ENCODE peak calls at places on chromosome 20, in five cellular contexts. C, R, F, G and K are unnamed samples.

GRCh38 chr20:4844766-4845465 is 123.2 kb downstream of the PRND start:
- DNase-seq in C (no peak), R (no peak), F (no peak), G (no peak), K (no peak)

GRCh38 chr20:53216856-53217576 is 244.9 kb downstream of the TSHZ2 start:
- DNase-seq in C (peak), R (peak), F (peak), G (no peak), K (peak)

GRCh38 chr20:64058536-64058935 is 4.5 kb upstream of the TCEA2 start:
- DNase-seq in C (no peak), R (peak), F (peak), G (peak), K (no peak)

GRCh38 chr20:7806831-7807230 is 133.4 kb downstream of the HAO1 start:
- DNase-seq in C (no peak), R (peak), F (no peak), G (no peak), K (peak)

GRCh38 chr20:23161968-23162696 is 76.0 kb upstream of the CD93 start:
- DNase-seq in C (no peak), R (peak), F (peak), G (no peak), K (peak)

GRCh38 chr20:47876348-47877056 is 91.2 kb upstream of the SULF2 start:
- DNase-seq in C (no peak), R (no peak), F (no peak), G (no peak), K (no peak)

GRCh38 chr20:48098099-48098498 is 312.8 kb upstream of the SULF2 start:
- DNase-seq in C (no peak), R (no peak), F (no peak), G (no peak), K (no peak)

GRCh38 chr20:39190666-39191570 is 228.8 kb downstream of the DHX35 start:
- DNase-seq in C (no peak), R (peak), F (no peak), G (peak), K (no peak)

GRCh38 chr20:57573893-57574292 is 13.0 kb downstream of the PCK1 start:
- DNase-seq in C (no peak), R (no peak), F (no peak), G (no peak), K (no peak)

GRCh38 chr20:37207176-37207575 is 27.8 kb upstream of the MROH8 start:
- DNase-seq in C (no peak), R (no peak), F (no peak), G (no peak), K (no peak)

GRCh38 chr20:38764563-38765355 is 16.5 kb downstream of the ACTR5 start:
- DNase-seq in C (no peak), R (peak), F (peak), G (peak), K (peak)

GRCh38 chr20:10848810-10849370 is 175.1 kb upstream of the JAG1 start:
- DNase-seq in C (no peak), R (peak), F (peak), G (peak), K (peak)

GRCh38 chr20:46118481-46119020 is 437 bp downstream of the CD40 start:
- DNase-seq in C (no peak), R (no peak), F (no peak), G (no peak), K (no peak)

GRCh38 chr20:1075564-1075963 is 42.8 kb upstream of the PSMF1 start:
- DNase-seq in C (no peak), R (no peak), F (no peak), G (no peak), K (no peak)

GRCh38 chr20:64099086-64099786 is 8.1 kb downstream of the NPBWR2 start:
- DNase-seq in C (no peak), R (no peak), F (no peak), G (peak), K (no peak)

GRCh38 chr20:56610098-56610497 is 19.0 kb upstream of the TFAP2C start:
- DNase-seq in C (no peak), R (no peak), F (no peak), G (peak), K (no peak)

GRCh38 chr20:51326241-51326819 is 216.2 kb downstream of the NFATC2 start:
- DNase-seq in C (peak), R (peak), F (no peak), G (no peak), K (peak)

GRCh38 chr20:37958856-37959255 is 55.9 kb downstream of the VSTM2L start:
- DNase-seq in C (no peak), R (no peak), F (no peak), G (no peak), K (no peak)

GRCh38 chr20:63947638-63948456 is 8.4 kb downstream of the UCKL1 start:
- DNase-seq in C (no peak), R (no peak), F (no peak), G (no peak), K (no peak)

GRCh38 chr20:63567382-63568169 is 6.5 kb downstream of the HELZ2 start:
- DNase-seq in C (peak), R (no peak), F (peak), G (no peak), K (no peak)

GRCh38 chr20:25281541-25281991 is 33.7 kb downstream of the PYGB start:
- DNase-seq in C (no peak), R (no peak), F (no peak), G (no peak), K (no peak)

GRCh38 chr20:56223352-56223751 is 25.2 kb upstream of the MC3R start:
- DNase-seq in C (no peak), R (no peak), F (peak), G (no peak), K (no peak)

GRCh38 chr20:50929299-50930138 is 1.7 kb downstream of the ADNP start:
- DNase-seq in C (peak), R (peak), F (peak), G (peak), K (peak)

GRCh38 chr20:45111799-45112471 is 3.0 kb downstream of the WFDC5 start:
- DNase-seq in C (no peak), R (peak), F (no peak), G (no peak), K (peak)

GRCh38 chr20:2387180-2387577 is 6.5 kb downstream of the TGM6 start:
- DNase-seq in C (no peak), R (peak), F (peak), G (no peak), K (peak)

GRCh38 chr20:18224968-18225568 is 63.3 kb upstream of the ZNF133 start:
- DNase-seq in C (no peak), R (peak), F (peak), G (peak), K (peak)

GRCh38 chr20:19867940-19868371 is 109.9 kb downstream of the RIN2 start:
- DNase-seq in C (no peak), R (no peak), F (no peak), G (no peak), K (no peak)

GRCh38 chr20:17875981-17876385 is 92.6 kb downstream of the SNX5 start:
- DNase-seq in C (no peak), R (no peak), F (no peak), G (no peak), K (no peak)

GRCh38 chr20:63017076-63017825 is 10.5 kb upstream of the BHLHE23 start:
- DNase-seq in C (no peak), R (no peak), F (no peak), G (no peak), K (no peak)

GRCh38 chr20:63309261-63310071 is 16.5 kb downstream of the COL20A1 start:
- DNase-seq in C (no peak), R (peak), F (peak), G (no peak), K (peak)

GRCh38 chr20:48921883-48922867 is 664 bp downstream of the ARFGEF2 start:
- DNase-seq in C (no peak), R (peak), F (peak), G (peak), K (peak)

GRCh38 chr20:63307538-63308217 is 14.7 kb downstream of the COL20A1 start:
- DNase-seq in C (no peak), R (no peak), F (no peak), G (no peak), K (no peak)

GRCh38 chr20:57540889-57541288 is 15.9 kb upstream of the CTCFL start:
- DNase-seq in C (no peak), R (no peak), F (no peak), G (no peak), K (no peak)

GRCh38 chr20:48012401-48012974 is 227.2 kb upstream of the SULF2 start:
- DNase-seq in C (no peak), R (peak), F (peak), G (peak), K (peak)

GRCh38 chr20:62601172-62601571 is 41.1 kb upstream of the SLCO4A1 start:
- DNase-seq in C (no peak), R (no peak), F (no peak), G (no peak), K (no peak)

GRCh38 chr20:49288250-49288751 is 10.4 kb upstream of the ZNFX1 start:
- DNase-seq in C (no peak), R (no peak), F (no peak), G (no peak), K (no peak)

GRCh38 chr20:51586005-51586440 is 43.5 kb upstream of the NFATC2 start:
- DNase-seq in C (no peak), R (peak), F (peak), G (peak), K (peak)

GRCh38 chr20:63651942-63652191 is 1.4 kb downstream of the STMN3 start:
- DNase-seq in C (no peak), R (no peak), F (no peak), G (no peak), K (no peak)

GRCh38 chr20:63047946-63048345 is 41.2 kb upstream of the BHLHE23 start:
- DNase-seq in C (no peak), R (no peak), F (no peak), G (no peak), K (no peak)

DNA sequence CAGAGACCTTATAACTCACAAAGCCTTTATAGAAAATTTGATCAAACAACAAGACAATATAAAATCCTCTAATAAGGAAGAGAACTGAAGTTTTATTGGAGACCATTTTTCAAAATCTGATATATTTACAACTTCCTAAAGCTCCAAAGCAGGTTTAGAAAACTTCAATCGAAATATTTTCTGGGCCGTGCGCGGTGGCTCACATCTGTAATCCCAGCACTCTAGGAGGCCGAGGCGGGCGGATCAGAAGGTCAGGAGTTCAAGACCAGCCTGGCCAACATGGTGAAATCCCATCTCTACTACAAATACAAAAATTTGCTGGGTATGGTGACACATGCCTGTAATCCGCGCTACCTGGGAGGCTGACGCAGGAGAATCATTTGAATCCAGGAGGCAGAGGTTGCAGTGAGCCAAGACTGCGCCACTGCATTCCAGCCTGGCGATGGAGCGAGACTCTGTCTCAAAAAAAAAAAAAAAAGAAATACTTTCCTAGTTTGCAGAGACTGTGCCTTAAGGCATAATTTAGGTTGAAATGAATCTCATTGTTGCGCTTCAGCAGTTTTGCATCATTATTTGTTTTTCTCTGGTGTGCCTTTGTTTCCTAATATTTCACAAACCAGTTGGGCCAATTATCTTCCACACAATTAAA is 60.6 kb upstream of the ASIP start:
- DNase-seq in C (no peak), R (no peak), F (no peak), G (peak), K (no peak)
- TF ChIP-seq CTCF in C (no peak), R (no peak), F (no peak), G (no peak), K (no peak)

GRCh38 chr20:43188234-43188653 is 1.5 kb downstream of the PTPRT start:
- DNase-seq in C (no peak), R (no peak), F (no peak), G (no peak), K (no peak)
- H3K4me3 ChIP-seq in C (no peak), R (no peak), F (no peak), G (no peak), K (no peak)

DNA sequence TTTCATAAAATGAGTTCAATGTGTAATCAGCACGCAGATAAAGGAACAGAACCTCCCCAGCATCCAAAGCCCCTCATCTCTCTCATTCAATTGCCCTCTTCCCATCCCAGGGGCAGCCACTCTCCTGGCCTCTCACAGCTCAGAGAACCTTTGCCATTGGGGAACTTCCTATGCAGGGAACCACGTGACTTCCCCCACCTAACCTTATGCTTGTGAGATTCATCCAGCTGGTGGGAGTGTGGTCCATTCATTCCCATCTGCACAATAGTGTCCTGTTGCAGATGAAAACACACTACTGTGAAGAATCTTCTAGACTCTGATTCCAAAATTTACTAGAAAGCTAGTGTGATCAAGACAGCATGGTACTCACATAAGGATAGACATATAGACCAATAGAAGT is 299.3 kb downstream of the CDH4 start:
- DNase-seq in C (no peak), R (no peak), F (no peak), G (no peak), K (no peak)
- TF ChIP-seq CTCF in C (no peak), R (no peak), F (no peak), G (no peak), K (no peak)

DNA sequence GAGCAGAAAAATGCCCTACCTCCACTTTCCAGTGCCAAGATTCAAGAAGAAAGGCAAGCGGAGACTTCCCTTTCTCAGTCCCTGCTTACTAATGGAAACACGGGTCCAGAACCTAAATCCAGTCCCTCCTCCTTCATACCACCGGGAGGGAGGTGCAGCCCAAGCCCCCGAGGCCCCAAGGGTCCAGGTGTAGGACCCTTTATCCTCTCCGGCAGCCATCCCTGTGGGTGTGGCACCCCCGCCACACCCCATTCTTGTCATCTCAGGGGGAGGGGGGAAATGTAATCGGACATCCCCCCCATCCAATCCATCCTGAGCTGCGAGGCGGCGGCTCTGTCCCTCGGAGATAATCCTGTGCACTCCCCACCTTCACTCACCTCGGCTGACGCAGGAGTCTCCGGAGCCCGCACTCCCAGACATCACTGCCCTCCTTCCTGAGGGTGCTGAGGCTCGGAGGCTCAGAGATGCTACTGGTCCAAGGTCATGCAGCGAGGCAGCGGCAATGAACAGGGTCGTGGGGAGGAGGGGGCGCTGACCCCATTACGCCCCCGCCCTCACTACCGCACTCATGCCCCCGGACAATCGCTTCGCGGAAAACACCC is 620 bp downstream of the ADISSP start:
- DNase-seq in C (no peak), R (no peak), F (no peak), G (peak), K (no peak)
- H3K4me3 ChIP-seq in C (peak), R (peak), F (peak), G (peak), K (peak)

GRCh38 chr20:40471261-40471629 is 217.8 kb downstream of the MAFB start:
- DNase-seq in C (no peak), R (no peak), F (no peak), G (no peak), K (no peak)
- TF ChIP-seq CTCF in C (no peak), R (no peak), F (peak), G (peak), K (no peak)

DNA sequence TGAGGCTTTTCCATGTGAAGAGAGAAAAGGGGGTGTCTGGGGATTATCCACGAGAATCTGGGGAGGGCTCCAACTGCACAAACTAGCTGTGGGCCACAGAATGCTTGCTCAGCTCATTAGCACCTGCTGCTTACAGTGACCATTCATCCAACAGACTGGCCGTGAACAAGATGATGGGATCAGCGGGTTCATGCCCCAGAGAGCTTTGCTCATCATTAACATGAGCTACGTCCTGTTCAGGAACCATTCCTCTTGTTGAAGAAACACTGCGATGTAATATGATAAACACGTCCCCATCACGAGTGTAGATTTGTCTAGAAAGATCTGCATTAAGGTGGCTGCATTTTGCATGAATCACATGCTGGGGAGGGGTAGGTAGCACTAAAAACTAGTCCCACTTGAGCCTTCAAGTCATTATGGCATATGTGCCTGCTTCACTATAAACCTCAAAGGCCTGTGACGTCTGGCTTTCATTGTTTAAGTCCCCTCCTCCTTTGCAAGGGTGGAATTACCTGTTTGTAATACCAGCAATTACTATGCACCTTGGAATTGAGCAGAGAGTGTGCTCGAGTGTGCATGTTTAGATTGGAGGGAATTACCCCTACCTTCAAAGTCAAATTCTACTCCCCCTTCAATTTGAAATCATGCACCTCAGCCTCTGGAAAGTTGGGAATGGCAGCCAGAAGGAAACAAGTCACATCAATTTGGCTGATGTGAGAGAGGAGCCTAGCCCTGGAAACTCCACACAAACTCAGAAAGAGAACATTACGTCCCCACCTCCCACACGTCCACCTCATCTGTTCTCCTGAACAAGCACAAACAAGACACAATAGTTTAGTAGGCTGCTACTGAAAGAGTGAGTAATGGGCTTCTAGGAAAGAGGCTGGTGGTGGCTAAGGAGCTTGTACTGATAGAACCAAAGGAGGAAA is 3.7 kb downstream of the PLAGL2 start:
- DNase-seq in C (no peak), R (peak), F (peak), G (peak), K (peak)
- H3K4me3 ChIP-seq in C (no peak), R (no peak), F (no peak), G (no peak), K (no peak)

GRCh38 chr20:58637466-58638198 is 13.5 kb upstream of the STX16 start:
- DNase-seq in C (no peak), R (no peak), F (no peak), G (no peak), K (no peak)
- TF ChIP-seq CTCF in C (no peak), R (no peak), F (no peak), G (no peak), K (no peak)

GRCh38 chr20:32497589-32498224 is 87.4 kb downstream of the NOL4L start:
- DNase-seq in C (no peak), R (no peak), F (no peak), G (no peak), K (no peak)
- H3K4me3 ChIP-seq in C (no peak), R (no peak), F (no peak), G (no peak), K (no peak)